ENCODE peak calls at places on chromosomes 4 and X, in seven cellular contexts. B is prostate gland, R is immature natural killer cell, G is K562, N is T-helper 2 cell, F is heart left ventricle, K is Ammon's horn. Z is an unnamed sample.

GRCh38 chr4:109978704-109979103 is 66.0 kb downstream of the EGF start:
- DNase-seq in F (no peak), K (no peak), G (no peak), R (no peak), N (no peak), B (no peak), Z (no peak)

GRCh38 chr4:73486497-73486896 is 5.0 kb downstream of the AFM start:
- DNase-seq in G (no peak), K (no peak), R (no peak), F (no peak), N (no peak), B (no peak), Z (no peak)

GRCh38 chr4:186029731-186030421 is 39.1 kb upstream of the TLR3 start:
- DNase-seq in N (no peak), R (no peak), K (peak), G (no peak), F (peak), B (peak), Z (peak)

GRCh38 chrX:119686087-119686639 is 6.8 kb downstream of the SEPTIN6 start:
- DNase-seq in F (peak), R (peak), K (no peak), G (no peak), B (no peak), N (peak), Z (no peak)

GRCh38 chrX:37378399-37378798 is 29.2 kb downstream of the PRRG1 start:
- DNase-seq in G (no peak), N (no peak), K (no peak), F (no peak), B (no peak), R (no peak), Z (no peak)

GRCh38 chr4:40626183-40626990 is 3.3 kb downstream of the RBM47 start:
- DNase-seq in N (peak), K (no peak), B (peak), G (no peak), F (no peak), R (no peak), Z (no peak)

GRCh38 chr4:85557016-85557901 is 82.3 kb downstream of the ARHGAP24 start:
- DNase-seq in B (no peak), K (no peak), N (no peak), G (no peak), R (no peak), F (no peak), Z (no peak)

GRCh38 chrX:20066968-20067708 is 49.6 kb downstream of the MAP7D2 start:
- DNase-seq in N (peak), R (peak), G (peak), F (no peak), K (peak), B (peak), Z (no peak)

GRCh38 chr4:186078977-186079697 is 10.2 kb downstream of the TLR3 start:
- DNase-seq in F (no peak), K (no peak), G (no peak), N (no peak), B (peak), R (no peak), Z (no peak)